ENCODE peak calls at places on chromosomes 5 and 9, in seven cellular contexts. A is A172; S is RWPE1; F is activated T-cell treated with anti-CD3 and anti-CD28 coated beads, Interleukin-2, amount 50 U/mL, for 24 hours; Q is NCI-H1105 treated with DMSO at 0.1 percent for 48 hours; D is hypothalamus; X is GM06990. W is an unnamed sample.

GRCh38 chr5:1168751-1169607 is 32.4 kb upstream of the SLC6A19 start:
- DNase-seq in A (no peak), F (no peak), Q (no peak), D (no peak), S (no peak), X (no peak), W (no peak)

GRCh38 chr9:121743441-121744001 is 92.1 kb downstream of the DAB2IP start:
- DNase-seq in S (peak; percentile 93), F (no peak), Q (no peak), D (peak; percentile 68), A (peak; percentile 87), X (no peak), W (peak; percentile 93)

GRCh38 chr5:61010759-61011460 is 65.9 kb downstream of the NDUFAF2 start:
- DNase-seq in D (no peak), F (no peak), S (no peak), Q (no peak), A (peak; percentile 22), X (no peak), W (no peak)

GRCh38 chr5:75052461-75053285 is at the start of gene GCNT4:
- DNase-seq in Q (peak; percentile 4), D (peak; percentile 20), S (peak; percentile 54), A (no peak), X (peak; percentile 39), F (peak; percentile 74), W (no peak)

GRCh38 chr9:133683494-133684460 is 47.6 kb downstream of the DBH start:
- DNase-seq in Q (no peak), S (no peak), A (no peak), X (no peak), D (no peak), F (peak; percentile 78), W (no peak)

GRCh38 chr5:50663636-50664035 is 2.8 kb upstream of the PARP8 start:
- DNase-seq in S (no peak), Q (no peak), D (no peak), X (no peak), F (no peak), A (no peak), W (peak; percentile 32)

GRCh38 chr5:143557061-143557818 is 153.8 kb upstream of the NR3C1 start:
- DNase-seq in Q (peak; percentile 67), S (no peak), D (no peak), A (no peak), F (no peak), X (peak; percentile 36), W (no peak)

GRCh38 chr9:29129763-29130162 is 1556.5 kb upstream of the C9orf72 start:
- DNase-seq in F (no peak), S (no peak), Q (no peak), A (no peak), X (no peak), D (no peak), W (no peak)

GRCh38 chr9:90870646-90871326 is 69.2 kb downstream of the SYK start:
- DNase-seq in Q (peak; percentile 35), F (no peak), D (no peak), A (peak; percentile 59), S (peak; percentile 56), X (no peak), W (no peak)

GRCh38 chr9:133699546-133699945 is 38.6 kb downstream of the SARDH start:
- DNase-seq in D (no peak), Q (no peak), A (no peak), F (no peak), S (no peak), X (no peak), W (no peak)